ENCODE peak calls at places on chromosome 10, in four cellular contexts. Z, Y, H and F are unnamed samples.

GRCh38 chr10:14254368-14254767 is 76.4 kb downstream of the FRMD4A start:
- DNase-seq in Z (no peak), H (no peak), Y (no peak), F (no peak)

GRCh38 chr10:30705086-30705624 is 75.6 kb upstream of the LYZL2 start:
- DNase-seq in Z (no peak), H (no peak), Y (no peak), F (no peak)

GRCh38 chr10:131438665-131439064 is 127.1 kb upstream of the TCERG1L start:
- DNase-seq in Y (no peak), Z (no peak), H (no peak), F (no peak)

GRCh38 chr10:89684604-89685003 is 16.8 kb upstream of the KIF20B start:
- DNase-seq in H (no peak), Y (peak), Z (no peak), F (no peak)

GRCh38 chr10:35372329-35372728 is 36.0 kb downstream of the CCNY start:
- DNase-seq in Z (no peak), Y (peak), H (peak), F (peak)

GRCh38 chr10:93752761-93753160 is 5.0 kb upstream of the LGI1 start:
- DNase-seq in Y (peak), H (no peak), Z (no peak), F (no peak)

GRCh38 chr10:110207805-110208613 is 604 bp downstream of the MXI1 start:
- DNase-seq in Z (peak), Y (peak), H (no peak), F (peak)

GRCh38 chr10:1553951-1554350 is 183.4 kb downstream of the ADARB2 start:
- DNase-seq in Y (no peak), H (no peak), Z (no peak), F (no peak)

GRCh38 chr10:77377034-77377433 is 260.6 kb downstream of the KCNMA1 start:
- DNase-seq in H (no peak), Y (no peak), Z (no peak), F (no peak)

GRCh38 chr10:77381750-77382149 is 255.9 kb downstream of the KCNMA1 start:
- DNase-seq in Z (no peak), H (no peak), Y (no peak), F (no peak)

GRCh38 chr10:77377678-77378352 is 259.8 kb downstream of the KCNMA1 start:
- DNase-seq in H (no peak), Y (no peak), Z (no peak), F (no peak)

GRCh38 chr10:77380723-77381122 is 256.9 kb downstream of the KCNMA1 start:
- DNase-seq in H (no peak), Y (no peak), Z (no peak), F (no peak)

DNA sequence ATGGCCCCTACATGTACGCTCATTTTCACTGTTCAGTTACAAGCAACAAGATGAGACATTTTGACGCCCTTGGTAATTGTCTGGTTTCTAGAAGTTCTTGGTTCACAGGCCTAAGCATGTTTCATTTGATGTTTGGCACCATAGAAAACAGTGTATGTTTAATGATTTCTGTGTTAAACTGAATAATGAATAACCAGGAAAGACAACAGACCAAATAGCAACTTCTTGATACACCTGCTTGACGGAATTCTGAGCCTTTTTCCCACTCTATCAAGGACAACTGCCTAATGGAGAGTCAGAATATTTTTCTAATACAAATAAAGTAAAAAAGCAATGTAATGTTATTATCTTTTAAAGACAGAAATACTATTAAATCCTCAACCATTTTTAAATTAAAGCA is 258.7 kb downstream of the KCNMA1 start:
- DNase-seq in Y (no peak), Z (no peak), H (no peak), F (no peak)
- TF ChIP-seq CTCF in Y (no peak), Z (no peak), H (no peak), F (no peak)

GRCh38 chr10:5089869-5090268 is 4.3 kb upstream of the AKR1C3 start:
- DNase-seq in Z (no peak), H (no peak), Y (peak), F (peak)
- TF ChIP-seq CTCF in Z (no peak), H (peak), Y (peak), F (peak)

GRCh38 chr10:73398024-73398423 is 15.8 kb downstream of the ANXA7 start:
- DNase-seq in Z (no peak), Y (no peak), H (no peak), F (no peak)
- TF ChIP-seq CTCF in Z (peak), Y (peak), H (peak), F (peak)

DNA sequence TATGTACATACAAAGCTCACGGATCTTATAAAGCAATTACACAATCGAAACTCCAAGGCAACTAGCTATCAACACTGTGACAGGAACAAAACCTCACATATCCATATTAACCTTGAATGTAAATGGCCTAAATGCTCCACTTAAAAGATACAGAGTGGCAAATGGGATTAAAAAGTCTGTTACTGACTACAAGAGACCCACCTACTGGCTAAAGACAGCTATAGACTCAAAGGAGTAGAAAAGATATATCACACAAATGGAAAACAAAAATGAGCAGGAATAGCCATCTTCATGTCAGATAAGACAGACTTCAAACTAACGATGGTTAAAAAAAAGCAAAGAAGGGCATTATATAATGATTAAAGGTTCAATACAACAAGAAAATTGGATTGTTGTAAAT is 246.7 kb downstream of the ADRA2A start:
- DNase-seq in H (no peak), Z (no peak), Y (peak), F (no peak)
- TF ChIP-seq CTCF in H (no peak), Z (peak), Y (peak), F (no peak)